ENCODE peak calls at places on chromosomes 5 and 9, in nine cellular contexts. L, G, D, O, U, N, Y, V and J are unnamed samples. For H3K27me3 and H3K36me3, the result is how much of the 10 kb centered on the place peaks cover.

GRCh38 chr9:136940526-136941230 is 3.9 kb downstream of the FBXW5 start:
- DNase-seq in L (no peak), G (no peak), D (no peak), O (no peak), U (no peak), N (no peak), Y (no peak), V (no peak), J (no peak)

GRCh38 chr5:96562614-96563013 is 99.6 kb upstream of the CAST start:
- DNase-seq in L (no peak), G (no peak), D (no peak), O (no peak), U (no peak), N (no peak), Y (no peak), V (no peak), J (no peak)

GRCh38 chr9:69333716-69334115 is 8.7 kb downstream of the ENTREP1 start:
- DNase-seq in L (no peak), G (no peak), D (no peak), O (no peak), U (no peak), N (no peak), Y (no peak), V (no peak), J (no peak)

GRCh38 chr9:10612649-10613398 is at the start of gene PTPRD:
- DNase-seq in L (no peak), G (peak), D (no peak), O (peak), U (peak), N (peak), Y (peak), V (peak), J (peak)

GRCh38 chr5:149654282-149654681 is 73.0 kb downstream of the ARHGEF37 start:
- DNase-seq in L (no peak), G (no peak), D (no peak), O (no peak), U (no peak), N (peak), Y (no peak), V (no peak), J (no peak)

GRCh38 chr5:148972958-148973357 is 89.9 kb downstream of the SH3TC2 start:
- DNase-seq in L (peak), G (no peak), D (no peak), O (no peak), U (peak), N (no peak), Y (no peak), V (peak), J (no peak)

GRCh38 chr5:133866160-133866902 is 102.1 kb downstream of the C5orf15 start:
- DNase-seq in L (no peak), G (no peak), D (no peak), O (no peak), U (no peak), N (no peak), Y (no peak), V (no peak), J (no peak)

GRCh38 chr5:130706696-130707095 is 458.4 kb downstream of the HINT1 start:
- DNase-seq in L (no peak), G (no peak), D (no peak), O (no peak), U (no peak), N (no peak), Y (no peak), V (no peak), J (no peak)

GRCh38 chr9:112789493-112789892 is 38.9 kb downstream of the SNX30 start:
- DNase-seq in L (no peak), G (no peak), D (no peak), O (no peak), U (no peak), N (no peak), Y (no peak), V (no peak), J (no peak)

GRCh38 chr5:10789726-10790125 is 28.7 kb upstream of the DAP start:
- DNase-seq in L (no peak), G (no peak), D (no peak), O (no peak), U (no peak), N (no peak), Y (no peak), V (no peak), J (no peak)

DNA sequence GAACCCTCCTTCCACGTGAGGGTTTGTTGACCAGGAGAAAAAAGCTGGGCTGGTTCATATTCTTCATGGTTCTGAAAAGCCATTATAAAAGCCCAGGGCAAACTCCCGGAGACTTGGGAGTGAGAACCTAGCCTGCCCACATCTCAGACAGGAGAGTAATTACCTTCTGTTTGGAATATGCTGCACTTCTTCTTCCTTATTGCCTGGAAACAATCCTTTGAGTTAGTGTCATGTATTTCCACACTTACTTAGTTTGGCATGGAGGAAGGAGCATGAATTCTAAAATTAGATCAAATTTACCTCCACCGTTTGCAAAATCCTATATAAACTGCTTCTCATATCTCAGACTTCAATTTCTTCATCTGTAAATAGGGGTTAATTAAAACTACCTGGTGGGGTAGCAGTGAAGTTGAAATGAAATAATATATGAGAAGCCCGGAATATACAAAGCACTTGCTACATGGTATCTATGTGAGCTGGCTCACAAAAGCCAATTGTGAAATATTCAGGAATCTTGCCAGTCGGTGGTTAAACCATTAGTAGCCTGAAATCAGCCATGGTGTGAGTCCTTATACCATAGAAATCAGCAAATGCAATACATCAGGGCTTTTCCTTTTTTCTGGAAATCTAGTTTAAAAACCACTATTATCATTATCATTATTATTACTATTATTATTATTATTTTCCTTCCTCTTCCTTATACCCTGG is 140.0 kb upstream of the RAD23B start:
- DNase-seq in L (no peak), G (peak), D (no peak), O (no peak), U (peak), N (no peak), Y (no peak), V (no peak), J (no peak)
- H3K27me3 ChIP-seq in L (under half), G (under half), D (under half), O (under half), U (under half), N (under half), Y (under half), V (under half), J (under half)

GRCh38 chr5:1509346-1510085 is 14.2 kb downstream of the LPCAT1 start:
- DNase-seq in L (peak), G (no peak), D (peak), O (no peak), U (no peak), N (peak), Y (no peak), V (no peak), J (peak)
- H3K36me3 ChIP-seq in L (under half), G (under half), D (under half), O (under half), U (under half), N (under half), Y (under half), V (under half), J (under half)

GRCh38 chr9:124040935-124041816 is 29.6 kb downstream of the LHX2 start:
- DNase-seq in L (peak), G (peak), D (peak), O (no peak), U (no peak), N (peak), Y (peak), V (no peak), J (peak)

GRCh38 chr9:124041817-124042116 is 30.2 kb downstream of the LHX2 start:
- DNase-seq in L (no peak), G (no peak), D (no peak), O (no peak), U (no peak), N (no peak), Y (no peak), V (no peak), J (no peak)

GRCh38 chr9:124038790-124039633 is 27.4 kb downstream of the LHX2 start:
- DNase-seq in L (no peak), G (no peak), D (no peak), O (no peak), U (no peak), N (no peak), Y (no peak), V (no peak), J (no peak)

GRCh38 chr9:124042168-124042775 is 30.7 kb downstream of the LHX2 start:
- DNase-seq in L (no peak), G (no peak), D (no peak), O (no peak), U (no peak), N (no peak), Y (no peak), V (no peak), J (no peak)

DNA sequence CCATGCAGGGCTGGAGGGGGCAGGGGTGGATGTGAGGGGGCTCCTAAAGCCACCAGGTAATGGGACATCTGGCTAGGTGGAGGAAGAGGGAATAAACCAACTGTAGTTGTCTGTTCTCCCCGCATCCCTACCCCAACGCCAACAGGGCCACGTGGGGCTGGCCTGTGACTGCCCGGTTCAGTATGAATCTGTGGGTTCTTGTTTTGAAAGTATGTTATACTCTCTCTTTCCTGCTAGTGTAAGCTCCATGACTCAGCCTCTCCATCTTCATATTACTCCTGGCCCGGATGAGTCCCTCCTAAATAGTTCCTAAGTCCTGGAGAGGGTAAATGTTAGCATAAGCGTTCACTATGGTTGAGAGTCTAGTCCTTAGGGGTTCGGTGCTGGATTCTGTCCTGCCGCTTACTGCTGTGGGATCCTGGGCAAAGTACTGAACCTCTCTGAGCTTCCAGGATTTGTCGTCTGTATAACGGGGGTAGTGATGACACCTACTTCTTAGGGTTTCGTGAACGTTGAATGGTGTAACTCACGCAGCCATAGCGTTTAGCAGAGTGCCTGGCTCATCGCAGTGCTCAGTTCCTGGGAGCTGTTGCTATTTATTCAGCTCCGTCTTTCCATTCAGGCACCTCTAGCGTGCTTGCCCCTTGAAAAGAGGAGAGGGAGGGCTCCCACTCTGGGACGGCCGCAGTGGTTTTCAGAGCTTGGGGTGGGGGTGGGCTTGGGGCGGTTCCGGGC is 28.8 kb downstream of the LHX2 start:
- DNase-seq in L (no peak), G (no peak), D (no peak), O (no peak), U (no peak), N (no peak), Y (no peak), V (no peak), J (no peak)
- H3K27me3 ChIP-seq in L (under half), G (half or more), D (under half), O (under half), U (under half), N (under half), Y (half or more), V (half or more), J (under half)

GRCh38 chr5:74630387-74631087 is 10.0 kb downstream of the ENC1 start:
- DNase-seq in L (no peak), G (no peak), D (peak), O (no peak), U (peak), N (no peak), Y (no peak), V (no peak), J (no peak)
- H3K36me3 ChIP-seq in L (half or more), G (under half), D (under half), O (under half), U (under half), N (half or more), Y (under half), V (half or more), J (under half)